ENCODE peak calls at places on chromosome 22, in ten cellular contexts. P is cerebellum, W is NCI-H345, O is anterior cingulate cortex, G is BE2C, B is substantia nigra, X is choroid plexus epithelial cell, T is AML-193, Q is iPS-NIHi11, A is HS-5. D is an unnamed sample.
A peak's percentile ranks its signal among the peaks of the same experiment; 100 is the strongest.

GRCh38 chr22:19503869-19504268 is 20.3 kb downstream of the CLDN5 start:
- DNase-seq in Q (no peak), O (no peak), G (no peak), X (no peak), B (no peak), T (no peak), A (no peak), P (no peak), W (no peak), D (peak; percentile 43)

GRCh38 chr22:39634530-39635399 is 64.2 kb downstream of the CACNA1I start:
- DNase-seq in A (peak; percentile 82), X (peak; percentile 93), G (peak; percentile 69), B (no peak), W (no peak), T (no peak), O (peak; percentile 8), Q (peak; percentile 68), P (no peak), D (no peak)

GRCh38 chr22:32700186-32700882 is 101.2 kb upstream of the TIMP3 start:
- DNase-seq in A (peak; percentile 2), O (no peak), W (no peak), G (no peak), Q (no peak), P (no peak), T (no peak), X (no peak), B (no peak), D (no peak)

GRCh38 chr22:42913874-42914510 is 56.9 kb upstream of the ARFGAP3 start:
- DNase-seq in T (no peak), X (no peak), Q (no peak), O (no peak), G (no peak), W (no peak), B (no peak), P (no peak), A (no peak), D (no peak)

GRCh38 chr22:49667236-49667635 is 160.4 kb downstream of the BRD1 start:
- DNase-seq in B (no peak), Q (no peak), A (no peak), T (no peak), W (no peak), O (no peak), G (no peak), P (no peak), X (no peak), D (no peak)

GRCh38 chr22:48346911-48347310 is 1480.8 kb downstream of the BRD1 start:
- DNase-seq in A (no peak), G (no peak), Q (no peak), W (no peak), P (no peak), B (no peak), O (no peak), X (no peak), T (no peak), D (no peak)

GRCh38 chr22:41217553-41218157 is 12.5 kb downstream of the L3MBTL2 start:
- DNase-seq in W (no peak), B (no peak), O (peak; percentile 40), G (peak; percentile 69), P (no peak), T (peak; percentile 94), X (peak; percentile 93), Q (peak; percentile 45), A (peak; percentile 19), D (peak; percentile 67)

GRCh38 chr22:33519140-33519973 is 400.9 kb downstream of the LARGE1 start:
- DNase-seq in W (peak; percentile 61), G (no peak), X (peak; percentile 73), B (no peak), Q (peak; percentile 78), P (peak; percentile 63), T (peak; percentile 8), A (no peak), O (no peak), D (peak; percentile 83)

GRCh38 chr22:48489551-48490512 is 1337.8 kb downstream of the BRD1 start:
- DNase-seq in A (no peak), O (no peak), G (no peak), X (no peak), B (no peak), P (peak; percentile 59), Q (no peak), T (no peak), W (no peak), D (no peak)

GRCh38 chr22:48615171-48616008 is 1212.3 kb downstream of the BRD1 start:
- DNase-seq in W (no peak), B (no peak), G (no peak), T (no peak), P (no peak), O (no peak), X (no peak), A (no peak), Q (no peak), D (no peak)

GRCh38 chr22:26894766-26895485 is 237.5 kb downstream of the MIAT start:
- DNase-seq in B (no peak), T (no peak), W (peak; percentile 42), X (peak; percentile 92), G (no peak), O (no peak), Q (no peak), P (no peak), A (peak; percentile 80), D (no peak)

GRCh38 chr22:28017558-28017820 is 98.4 kb upstream of the PITPNB start:
- DNase-seq in W (no peak), T (no peak), B (no peak), Q (no peak), A (no peak), P (no peak), X (no peak), O (no peak), G (no peak), D (no peak)

GRCh38 chr22:38065539-38065938 is 8.3 kb downstream of the PICK1 start:
- DNase-seq in Q (no peak), T (no peak), W (no peak), G (no peak), O (no peak), X (no peak), B (no peak), A (no peak), P (no peak), D (no peak)

D was measured in NAMALWA.